ENCODE peak calls at places on chromosomes 13 and 19, in nine cellular contexts. F is ascending aorta, Z is cardiac muscle cell, L is astrocyte, G is stomach, O is lung, J is right lobe of liver, D is ovary, Q is OCI-LY7. E is an unnamed sample. For H3K4me1, the result is how much of the 10 kb centered on the place peaks cover.

GRCh38 chr19:21655540-21656126 is 111.7 kb downstream of the ZNF100 start:
- DNase-seq in F (no peak), Z (no peak), L (no peak), G (no peak), O (no peak), J (no peak), D (no peak), Q (no peak), E (no peak)

GRCh38 chr13:87779451-87779850 is 108.3 kb downstream of the SLITRK5 start:
- DNase-seq in F (no peak), Z (no peak), L (peak), G (no peak), O (no peak), J (no peak), D (no peak), Q (no peak), E (no peak)

GRCh38 chr19:50835103-50835784 is 1.9 kb upstream of the KLK15 start:
- DNase-seq in F (no peak), Z (peak), L (no peak), G (no peak), O (no peak), J (no peak), D (no peak), Q (no peak), E (no peak)

GRCh38 chr13:59318320-59318930 is 845.3 kb downstream of the DIAPH3 start:
- DNase-seq in F (no peak), Z (peak), L (peak), G (peak), O (peak), J (peak), D (peak), Q (peak), E (peak)

GRCh38 chr19:56222901-56223300 is 20.8 kb downstream of the ZSCAN5C start:
- DNase-seq in F (no peak), Z (no peak), L (no peak), G (no peak), O (no peak), J (no peak), D (no peak), Q (no peak), E (no peak)

GRCh38 chr13:35855531-35856019 is 275.6 kb downstream of the DCLK1 start:
- DNase-seq in F (no peak), Z (no peak), L (peak), G (no peak), O (no peak), J (no peak), D (no peak), Q (no peak), E (no peak)

GRCh38 chr19:35861640-35862160 is 5.0 kb downstream of the KIRREL2 start:
- DNase-seq in F (no peak), Z (no peak), L (no peak), G (no peak), O (no peak), J (no peak), D (no peak), Q (no peak), E (no peak)

GRCh38 chr13:97308735-97309429 is 86.7 kb downstream of the MBNL2 start:
- DNase-seq in F (no peak), Z (no peak), L (peak), G (no peak), O (no peak), J (no peak), D (no peak), Q (no peak), E (no peak)

GRCh38 chr13:109859216-109859835 is 72.9 kb upstream of the IRS2 start:
- DNase-seq in F (no peak), Z (no peak), L (no peak), G (no peak), O (peak), J (no peak), D (no peak), Q (no peak), E (peak)

GRCh38 chr13:76759877-76760276 is 126.3 kb downstream of the KCTD12 start:
- DNase-seq in F (no peak), Z (peak), L (peak), G (no peak), O (no peak), J (no peak), D (no peak), Q (no peak), E (no peak)

GRCh38 chr13:68473834-68474326 is 1243.7 kb upstream of the PCDH9 start:
- DNase-seq in F (no peak), Z (no peak), L (no peak), G (no peak), O (no peak), J (no peak), D (no peak), Q (no peak), E (no peak)

GRCh38 chr19:48982280-48982679 is 10.8 kb downstream of the GYS1 start:
- DNase-seq in F (no peak), Z (peak), L (no peak), G (no peak), O (no peak), J (no peak), D (no peak), Q (no peak), E (no peak)

GRCh38 chr13:31755803-31756212 is 16.5 kb downstream of the RXFP2 start:
- DNase-seq in F (no peak), Z (no peak), L (peak), G (no peak), O (no peak), J (no peak), D (no peak), Q (no peak), E (no peak)

GRCh38 chr13:79749985-79750551 is 269.1 kb downstream of the NDFIP2 start:
- DNase-seq in F (no peak), Z (peak), L (peak), G (no peak), O (peak), J (no peak), D (peak), Q (no peak), E (peak)

GRCh38 chr19:46634656-46635218 is 1.3 kb downstream of the GNG8 start:
- DNase-seq in F (no peak), Z (no peak), L (no peak), G (no peak), O (no peak), J (no peak), D (no peak), Q (no peak), E (no peak)

GRCh38 chr13:112685856-112686255 is 4.0 kb upstream of the ATP11A start:
- DNase-seq in F (no peak), Z (no peak), L (no peak), G (no peak), O (peak), J (no peak), D (no peak), Q (no peak), E (no peak)

GRCh38 chr19:1252221-1252817 is 3.9 kb downstream of the MIDN start:
- DNase-seq in F (peak), Z (no peak), L (peak), G (peak), O (peak), J (peak), D (peak), Q (peak), E (peak)

GRCh38 chr13:33644607-33645543 is 173.1 kb upstream of the RFC3 start:
- DNase-seq in F (no peak), Z (no peak), L (no peak), G (no peak), O (no peak), J (no peak), D (no peak), Q (no peak), E (peak)

GRCh38 chr19:6613711-6614110 is 22.8 kb upstream of the CD70 start:
- DNase-seq in F (no peak), Z (no peak), L (peak), G (no peak), O (no peak), J (no peak), D (no peak), Q (no peak), E (no peak)

GRCh38 chr19:294341-294818 is 3.2 kb upstream of the PLPP2 start:
- DNase-seq in F (no peak), Z (peak), L (no peak), G (peak), O (no peak), J (no peak), D (no peak), Q (no peak), E (no peak)

GRCh38 chr19:53982611-53983010 is 8.8 kb upstream of the CACNG6 start:
- DNase-seq in F (no peak), Z (peak), L (no peak), G (peak), O (no peak), J (peak), D (no peak), Q (no peak), E (peak)

GRCh38 chr19:58387338-58388174 is 487 bp downstream of the RPS5 start:
- DNase-seq in F (no peak), Z (no peak), L (no peak), G (no peak), O (no peak), J (peak), D (no peak), Q (peak), E (no peak)

GRCh38 chr13:46354143-46355087 is 32.6 kb downstream of the RUBCNL start:
- DNase-seq in F (no peak), Z (no peak), L (peak), G (no peak), O (no peak), J (no peak), D (no peak), Q (no peak), E (no peak)

GRCh38 chr19:6587093-6587820 is 3.7 kb downstream of the CD70 start:
- DNase-seq in F (no peak), Z (no peak), L (no peak), G (no peak), O (no peak), J (no peak), D (no peak), Q (peak), E (no peak)

GRCh38 chr13:113417836-113418721 is 35.2 kb downstream of the ADPRHL1 start:
- DNase-seq in F (no peak), Z (no peak), L (no peak), G (no peak), O (no peak), J (no peak), D (no peak), Q (no peak), E (no peak)

GRCh38 chr13:98927954-98928927 is 49.6 kb downstream of the DOCK9 start:
- DNase-seq in F (no peak), Z (no peak), L (peak), G (no peak), O (no peak), J (no peak), D (no peak), Q (no peak), E (no peak)

GRCh38 chr13:79776538-79776937 is 295.6 kb downstream of the NDFIP2 start:
- DNase-seq in F (no peak), Z (no peak), L (peak), G (no peak), O (no peak), J (no peak), D (no peak), Q (no peak), E (no peak)

GRCh38 chr13:74346960-74347359 is 212.8 kb upstream of the KLF12 start:
- DNase-seq in F (no peak), Z (peak), L (no peak), G (no peak), O (no peak), J (no peak), D (no peak), Q (no peak), E (no peak)

GRCh38 chr13:67096418-67096817 is 133.7 kb downstream of the PCDH9 start:
- DNase-seq in F (no peak), Z (no peak), L (no peak), G (no peak), O (no peak), J (no peak), D (no peak), Q (no peak), E (no peak)

GRCh38 chr19:18785179-18786124 is 5.7 kb downstream of the COMP start:
- DNase-seq in F (no peak), Z (peak), L (no peak), G (peak), O (peak), J (peak), D (peak), Q (peak), E (peak)

GRCh38 chr19:3459322-3459881 is 20.9 kb downstream of the SMIM24 start:
- DNase-seq in F (peak), Z (peak), L (peak), G (peak), O (peak), J (peak), D (peak), Q (no peak), E (peak)

GRCh38 chr13:71811344-71811743 is 55.7 kb downstream of the DACH1 start:
- DNase-seq in F (no peak), Z (no peak), L (no peak), G (no peak), O (no peak), J (no peak), D (no peak), Q (no peak), E (no peak)

GRCh38 chr13:30037766-30038165 is 187.3 kb upstream of the UBL3 start:
- DNase-seq in F (no peak), Z (no peak), L (peak), G (no peak), O (no peak), J (no peak), D (no peak), Q (no peak), E (no peak)
- H3K4me1 ChIP-seq in F (under half), Z (under half), L (under half), G (under half), O (under half), J (under half), D (under half), Q (under half), E (under half)

GRCh38 chr13:40605573-40605972 is 60.9 kb downstream of the FOXO1 start:
- DNase-seq in F (no peak), Z (no peak), L (no peak), G (no peak), O (no peak), J (no peak), D (no peak), Q (no peak), E (no peak)

GRCh38 chr13:40600145-40600751 is 66.2 kb downstream of the FOXO1 start:
- DNase-seq in F (no peak), Z (no peak), L (no peak), G (no peak), O (no peak), J (no peak), D (no peak), Q (no peak), E (no peak)

GRCh38 chr13:40608308-40608707 is 58.1 kb downstream of the FOXO1 start:
- DNase-seq in F (no peak), Z (no peak), L (no peak), G (no peak), O (no peak), J (no peak), D (no peak), Q (no peak), E (no peak)

GRCh38 chr13:40599722-40600121 is 66.7 kb downstream of the FOXO1 start:
- DNase-seq in F (no peak), Z (no peak), L (no peak), G (no peak), O (no peak), J (no peak), D (no peak), Q (no peak), E (no peak)

GRCh38 chr13:40604135-40604534 is 62.3 kb downstream of the FOXO1 start:
- DNase-seq in F (no peak), Z (no peak), L (no peak), G (no peak), O (no peak), J (no peak), D (no peak), Q (no peak), E (no peak)
- H3K4me1 ChIP-seq in F (under half), Z (under half), L (under half), G (under half), O (under half), J (under half), D (under half), Q (half or more), E (under half)

DNA sequence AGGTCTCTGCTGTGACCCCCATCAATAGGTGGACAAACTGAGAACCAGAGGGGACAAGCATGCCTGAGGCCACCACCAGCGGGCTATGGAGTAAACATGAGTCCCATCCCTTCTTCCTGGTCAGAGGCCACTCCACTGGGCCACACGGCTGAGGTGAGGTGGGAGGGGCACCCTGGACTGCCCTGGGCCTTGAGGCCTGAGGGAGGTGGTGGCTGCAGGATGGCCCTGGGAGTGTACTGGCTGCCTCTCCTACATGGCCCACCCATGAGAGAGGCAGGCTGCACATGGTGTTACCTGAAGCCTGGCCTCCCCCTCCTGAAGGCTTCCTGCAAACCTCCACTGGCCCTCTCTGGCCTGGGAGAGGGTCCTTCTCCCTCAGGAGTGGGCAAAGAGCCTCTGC is 222.4 kb downstream of the TUBA3C start:
- DNase-seq in F (no peak), Z (no peak), L (no peak), G (no peak), O (no peak), J (no peak), D (no peak), Q (no peak), E (no peak)
- H3K4me1 ChIP-seq in F (under half), Z (under half), L (under half), G (under half), O (under half), J (under half), D (under half), Q (under half), E (under half)

GRCh38 chr13:95451656-95452055 is 100.9 kb upstream of the CLDN10 start:
- DNase-seq in F (no peak), Z (no peak), L (peak), G (no peak), O (no peak), J (no peak), D (no peak), Q (no peak), E (no peak)
- H3K4me1 ChIP-seq in F (under half), Z (under half), L (under half), G (under half), O (under half), J (under half), D (under half), Q (under half), E (under half)

E was measured in heart left ventricle.